ENCODE peak calls at places on chromosome 4, in five cellular contexts. F, S, P, V and Z are unnamed samples.

GRCh38 chr4:161359491-161359890 is 804.3 kb downstream of the FSTL5 start:
- DNase-seq in F (no peak), S (no peak), P (no peak), V (no peak), Z (no peak)

GRCh38 chr4:145069361-145069760 is 28.6 kb downstream of the ANAPC10 start:
- DNase-seq in F (no peak), S (no peak), P (no peak), V (no peak), Z (peak; percentile 38)

GRCh38 chr4:176883681-176884418 is 91.1 kb upstream of the VEGFC start:
- DNase-seq in F (no peak), S (no peak), P (no peak), V (no peak), Z (peak; percentile 44)

GRCh38 chr4:176193898-176194297 is 1.5 kb downstream of the SPATA4 start:
- DNase-seq in F (no peak), S (no peak), P (no peak), V (no peak), Z (peak; percentile 35)

GRCh38 chr4:100421356-100421978 is 96.4 kb downstream of the EMCN start:
- DNase-seq in F (peak; percentile 1), S (peak; percentile 36), P (no peak), V (no peak), Z (peak; percentile 80)

GRCh38 chr4:141501931-141502330 is 134.5 kb upstream of the IL15 start:
- DNase-seq in F (no peak), S (no peak), P (no peak), V (no peak), Z (peak; percentile 47)

GRCh38 chr4:155094421-155094820 is 114.0 kb upstream of the NPY2R start:
- DNase-seq in F (no peak), S (no peak), P (no peak), V (no peak), Z (peak; percentile 72)

GRCh38 chr4:14169460-14169859 is 541.9 kb upstream of the BOD1L1 start:
- DNase-seq in F (no peak), S (no peak), P (no peak), V (no peak), Z (peak; percentile 3)

GRCh38 chr4:76690906-76691275 is 207.1 kb downstream of the SOWAHB start:
- DNase-seq in F (no peak), S (no peak), P (no peak), V (no peak), Z (peak; percentile 46)

GRCh38 chr4:53234669-53235068 is 131.2 kb downstream of the SCFD2 start:
- DNase-seq in F (no peak), S (no peak), P (no peak), V (no peak), Z (no peak)

GRCh38 chr4:7144374-7145290 is 47.7 kb upstream of the SORCS2 start:
- DNase-seq in F (no peak), S (no peak), P (no peak), V (no peak), Z (no peak)

GRCh38 chr4:25767877-25768475 is 94.8 kb downstream of the SEL1L3 start:
- DNase-seq in F (no peak), S (peak; percentile 84), P (no peak), V (peak; percentile 26), Z (peak; percentile 85)

GRCh38 chr4:6071959-6072720 is 53.9 kb upstream of the C4orf50 start:
- DNase-seq in F (no peak), S (no peak), P (no peak), V (no peak), Z (no peak)

GRCh38 chr4:48930654-48931053 is 24.1 kb upstream of the OCIAD2 start:
- DNase-seq in F (no peak), S (no peak), P (no peak), V (no peak), Z (no peak)

GRCh38 chr4:76256032-76256431 is 4.5 kb downstream of the FAM47E start:
- DNase-seq in F (no peak), S (no peak), P (no peak), V (no peak), Z (no peak)

GRCh38 chr4:98557497-98557896 is 100.9 kb downstream of the TSPAN5 start:
- DNase-seq in F (no peak), S (no peak), P (no peak), V (no peak), Z (no peak)

GRCh38 chr4:16289872-16290554 is 63.7 kb upstream of the TAPT1 start:
- DNase-seq in F (peak; percentile 26), S (peak; percentile 37), P (no peak), V (no peak), Z (peak; percentile 75)

GRCh38 chr4:173919196-173919595 is 364.3 kb downstream of the FBXO8 start:
- DNase-seq in F (no peak), S (no peak), P (no peak), V (no peak), Z (peak; percentile 48)

GRCh38 chr4:5084911-5085475 is 33.7 kb downstream of the STK32B start:
- DNase-seq in F (no peak), S (no peak), P (no peak), V (no peak), Z (peak; percentile 46)

GRCh38 chr4:113781439-113782040 is 20.0 kb upstream of the CAMK2D start:
- DNase-seq in F (peak; percentile 35), S (peak; percentile 14), P (no peak), V (no peak), Z (peak; percentile 84)

GRCh38 chr4:153451931-153452660 is 14.1 kb upstream of the TMEM131L start:
- DNase-seq in F (no peak), S (peak; percentile 59), P (no peak), V (no peak), Z (no peak)

GRCh38 chr4:122710434-122711308 is 21.8 kb upstream of the BBS12 start:
- DNase-seq in F (no peak), S (no peak), P (no peak), V (no peak), Z (no peak)

GRCh38 chr4:122669911-122670738 is 49.3 kb upstream of the IL21 start:
- DNase-seq in F (no peak), S (no peak), P (no peak), V (no peak), Z (no peak)

GRCh38 chr4:128454281-128455075 is 166.9 kb upstream of the PGRMC2 start:
- DNase-seq in F (peak; percentile 51), S (peak; percentile 83), P (peak; percentile 59), V (peak; percentile 75), Z (peak; percentile 97)

GRCh38 chr4:88522702-88523324 is 763 bp downstream of the PYURF start:
- DNase-seq in F (peak; percentile 21), S (peak; percentile 53), P (no peak), V (no peak), Z (peak; percentile 70)

GRCh38 chr4:78653655-78654054 is 102.1 kb downstream of the ANXA3 start:
- DNase-seq in F (no peak), S (no peak), P (no peak), V (no peak), Z (peak; percentile 49)

GRCh38 chr4:11704136-11704535 is 275.4 kb upstream of the HS3ST1 start:
- DNase-seq in F (no peak), S (no peak), P (no peak), V (no peak), Z (no peak)

GRCh38 chr4:125714845-125715244 is 400.1 kb downstream of the FAT4 start:
- DNase-seq in F (no peak), S (peak; percentile 13), P (no peak), V (no peak), Z (peak; percentile 46)

GRCh38 chr4:188986271-188986689 is 847.0 kb downstream of the TRIML1 start:
- DNase-seq in F (no peak), S (no peak), P (no peak), V (no peak), Z (peak; percentile 69)

GRCh38 chr4:2789351-2789750 is 3.5 kb upstream of the SH3BP2 start:
- DNase-seq in F (no peak), S (no peak), P (no peak), V (peak; percentile 3), Z (no peak)

GRCh38 chr4:2789801-2790582 is 2.9 kb upstream of the SH3BP2 start:
- DNase-seq in F (no peak), S (no peak), P (no peak), V (peak; percentile 7), Z (no peak)

GRCh38 chr4:2791518-2792395 is 1.1 kb upstream of the SH3BP2 start:
- DNase-seq in F (no peak), S (peak; percentile 1), P (no peak), V (peak; percentile 12), Z (no peak)

GRCh38 chr4:2792396-2792710 is 532 bp upstream of the SH3BP2 start:
- DNase-seq in F (no peak), S (no peak), P (no peak), V (peak; percentile 9), Z (no peak)

GRCh38 chr4:2790583-2791517 is 2.0 kb upstream of the SH3BP2 start:
- DNase-seq in F (no peak), S (no peak), P (no peak), V (peak; percentile 9), Z (no peak)
- H3K4me1 ChIP-seq in F (peaks cover 52% of the 10 kb centered on the region), S (no peaks in the 10 kb centered on the region), P (peaks cover 17% of the 10 kb centered on the region), V (peaks cover 41% of the 10 kb centered on the region), Z (peaks cover 22% of the 10 kb centered on the region)

DNA sequence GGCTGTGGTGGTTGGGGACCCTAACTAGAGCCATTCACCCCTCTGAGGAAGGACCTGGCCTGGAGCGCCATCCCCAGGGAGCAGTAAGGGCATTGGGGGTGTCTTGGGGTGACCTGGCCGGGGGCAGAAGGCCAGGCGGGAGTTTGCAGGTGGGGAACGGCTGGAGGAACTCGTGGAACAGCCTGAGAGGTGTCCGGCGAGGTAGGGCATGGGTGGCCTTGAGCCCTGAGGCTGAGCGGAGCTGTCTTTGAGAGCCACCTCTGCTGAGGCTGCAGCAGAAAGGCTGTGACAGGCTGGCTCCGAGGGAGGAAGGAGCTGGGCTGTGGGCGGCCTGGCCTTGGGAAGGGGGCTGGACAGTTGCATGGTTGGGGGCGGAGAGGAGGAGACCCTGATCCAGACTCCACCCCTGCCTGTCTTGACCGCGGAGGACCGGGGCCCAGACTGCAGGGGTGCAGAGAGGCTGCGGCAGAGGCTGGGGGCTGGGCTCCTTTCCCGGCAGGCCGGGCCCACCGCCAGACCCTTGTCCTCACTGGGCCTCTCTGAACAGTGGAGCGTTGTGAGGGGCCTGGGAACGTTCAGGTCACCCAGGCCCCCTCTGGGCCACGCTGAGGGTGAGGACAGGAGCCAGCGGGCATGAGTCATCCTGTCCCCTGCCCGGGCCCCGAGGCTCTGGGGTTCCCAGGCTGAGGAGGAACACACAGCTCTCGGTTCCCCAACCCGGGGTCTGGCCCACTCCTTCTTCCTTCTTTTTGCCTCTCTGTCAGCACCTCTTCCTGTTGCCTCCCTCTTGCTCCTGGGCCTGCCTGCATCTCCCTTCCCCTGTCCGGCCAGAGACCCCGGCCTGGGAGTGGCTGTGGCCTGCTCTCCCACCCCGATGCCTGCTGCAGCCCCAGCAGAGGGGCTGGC is 8.1 kb downstream of the SH3BP2 start:
- DNase-seq in F (no peak), S (peak; percentile 66), P (peak; percentile 62), V (peak; percentile 64), Z (peak; percentile 78)
- H3K4me3 ChIP-seq in F (no peak overlapping the region), S (no peak overlapping the region), P (peak overlapping the region; percentile 12), V (peak overlapping the region; percentile 6), Z (peak overlapping the region; percentile 60)

GRCh38 chr4:172619798-172620197 is 548.8 kb upstream of the GALNT7 start:
- DNase-seq in F (no peak), S (no peak), P (no peak), V (no peak), Z (no peak)
- H3K4me1 ChIP-seq in F (no peaks in the 10 kb centered on the region), S (peaks cover 5% of the 10 kb centered on the region), P (no peaks in the 10 kb centered on the region), V (no peaks in the 10 kb centered on the region), Z (no peaks in the 10 kb centered on the region)

DNA sequence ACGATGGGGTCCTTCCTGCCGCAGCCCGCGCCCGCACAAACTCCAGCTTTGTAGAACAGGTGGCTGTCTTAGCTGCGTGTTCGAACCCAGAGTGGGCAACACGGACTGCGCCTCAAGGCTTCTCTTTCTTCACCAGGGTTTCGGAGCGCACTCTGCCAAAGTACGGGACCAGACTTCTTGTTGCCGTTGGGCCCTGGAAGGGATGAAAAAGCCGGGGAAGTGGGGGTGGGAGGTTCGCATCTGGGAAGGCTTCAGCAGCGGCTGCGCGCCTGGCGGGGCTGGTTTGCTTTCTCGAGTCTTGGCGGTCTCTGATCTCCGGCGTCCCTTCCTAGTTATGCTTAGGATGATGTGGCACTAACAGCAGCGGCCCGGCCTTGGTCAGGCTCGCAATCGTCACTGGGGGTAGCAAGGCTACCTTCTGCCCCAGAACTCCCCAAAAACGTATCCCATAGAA is 673 bp downstream of the PARM1 start:
- DNase-seq in F (peak; percentile 2), S (peak; percentile 27), P (no peak), V (no peak), Z (peak; percentile 15)
- H3K4me3 ChIP-seq in F (no peak overlapping the region), S (peak overlapping the region; percentile 68), P (peak overlapping the region; percentile 77), V (peak overlapping the region; percentile 65), Z (peak overlapping the region; percentile 90)